ENCODE peak calls at places on chromosomes 11 and 22, in seven cellular contexts. One of them, this sample, is unnamed.

GRCh38 chr11:2768471-2769408 is 68.9 kb upstream of the KCNQ1OT1 start:
- DNase-seq in MCF 10A: peak
- DNase-seq in NCI-H526: no peak
- DNase-seq in D341Med: peak
- DNase-seq in neural crest cell: no peak
- DNase-seq in ELF-1: no peak
- DNase-seq in astrocyte of the spinal cord: peak
- DNase-seq in this sample: no peak

GRCh38 chr11:63610604-63611394 is 3.4 kb downstream of the PLAAT3 start:
- DNase-seq in MCF 10A: no peak
- DNase-seq in NCI-H526: no peak
- DNase-seq in D341Med: no peak
- DNase-seq in neural crest cell: no peak
- DNase-seq in ELF-1: peak
- DNase-seq in astrocyte of the spinal cord: peak
- DNase-seq in this sample: no peak

GRCh38 chr11:57885298-57886035 is 123.9 kb downstream of the CTNND1 start:
- DNase-seq in MCF 10A: peak
- DNase-seq in NCI-H526: no peak
- DNase-seq in D341Med: no peak
- DNase-seq in neural crest cell: peak
- DNase-seq in ELF-1: peak
- DNase-seq in astrocyte of the spinal cord: no peak
- DNase-seq in this sample: peak

GRCh38 chr22:45836418-45836817 is 140.5 kb downstream of the WNT7B start:
- DNase-seq in MCF 10A: no peak
- DNase-seq in NCI-H526: no peak
- DNase-seq in D341Med: no peak
- DNase-seq in neural crest cell: no peak
- DNase-seq in ELF-1: no peak
- DNase-seq in astrocyte of the spinal cord: no peak
- DNase-seq in this sample: no peak

GRCh38 chr22:48749555-48750227 is 1078.0 kb downstream of the BRD1 start:
- DNase-seq in MCF 10A: no peak
- DNase-seq in NCI-H526: no peak
- DNase-seq in D341Med: no peak
- DNase-seq in neural crest cell: no peak
- DNase-seq in ELF-1: no peak
- DNase-seq in astrocyte of the spinal cord: no peak
- DNase-seq in this sample: no peak

GRCh38 chr11:48107188-48107704 is 109.4 kb upstream of the OR4B1 start:
- DNase-seq in MCF 10A: no peak
- DNase-seq in NCI-H526: no peak
- DNase-seq in D341Med: no peak
- DNase-seq in neural crest cell: no peak
- DNase-seq in ELF-1: no peak
- DNase-seq in astrocyte of the spinal cord: no peak
- DNase-seq in this sample: no peak

GRCh38 chr22:20011123-20011992 is 5.3 kb downstream of the ARVCF start:
- DNase-seq in MCF 10A: no peak
- DNase-seq in NCI-H526: no peak
- DNase-seq in D341Med: no peak
- DNase-seq in neural crest cell: no peak
- DNase-seq in ELF-1: no peak
- DNase-seq in astrocyte of the spinal cord: no peak
- DNase-seq in this sample: no peak

GRCh38 chr11:111762981-111763643 is 3.1 kb downstream of the PPP2R1B start:
- DNase-seq in MCF 10A: no peak
- DNase-seq in NCI-H526: peak
- DNase-seq in D341Med: no peak
- DNase-seq in neural crest cell: no peak
- DNase-seq in ELF-1: peak
- DNase-seq in astrocyte of the spinal cord: peak
- DNase-seq in this sample: no peak

GRCh38 chr11:115623021-115623451 is 118.8 kb upstream of the CADM1 start:
- DNase-seq in MCF 10A: peak
- DNase-seq in NCI-H526: no peak
- DNase-seq in D341Med: no peak
- DNase-seq in neural crest cell: no peak
- DNase-seq in ELF-1: peak
- DNase-seq in astrocyte of the spinal cord: peak
- DNase-seq in this sample: peak

GRCh38 chr11:129434641-129435498 is 59.2 kb downstream of the BARX2 start:
- DNase-seq in MCF 10A: no peak
- DNase-seq in NCI-H526: no peak
- DNase-seq in D341Med: no peak
- DNase-seq in neural crest cell: no peak
- DNase-seq in ELF-1: no peak
- DNase-seq in astrocyte of the spinal cord: peak
- DNase-seq in this sample: peak

GRCh38 chr11:1398506-1399235 is 8.9 kb downstream of the BRSK2 start:
- DNase-seq in MCF 10A: no peak
- DNase-seq in NCI-H526: no peak
- DNase-seq in D341Med: no peak
- DNase-seq in neural crest cell: no peak
- DNase-seq in ELF-1: no peak
- DNase-seq in astrocyte of the spinal cord: no peak
- DNase-seq in this sample: no peak

This sample was measured in left kidney.